ENCODE peak calls at places on chromosomes 12 and 14, in ten cellular contexts. D, K, B, O, V, E, I, X, Y and J are unnamed samples.

GRCh38 chr12:116537149-116537904 is 21.9 kb upstream of the MAP1LC3B2 start:
- DNase-seq in D (no peak), K (no peak), B (no peak), O (no peak), V (no peak), E (no peak), I (no peak), X (peak), Y (no peak), J (no peak)

GRCh38 chr14:53999061-53999488 is 42.5 kb upstream of the BMP4 start:
- DNase-seq in D (peak), K (no peak), B (no peak), O (peak), V (peak), E (peak), I (peak), X (no peak), Y (peak), J (no peak)

GRCh38 chr14:74275265-74275841 is 27.4 kb downstream of the ABCD4 start:
- DNase-seq in D (peak), K (no peak), B (no peak), O (peak), V (peak), E (no peak), I (peak), X (no peak), Y (peak), J (no peak)

GRCh38 chr14:93136009-93136408 is 20.3 kb upstream of the ITPK1 start:
- DNase-seq in D (no peak), K (no peak), B (peak), O (no peak), V (no peak), E (no peak), I (no peak), X (no peak), Y (no peak), J (no peak)

GRCh38 chr12:116161588-116161987 is 115.9 kb downstream of the MED13L start:
- DNase-seq in D (no peak), K (no peak), B (no peak), O (no peak), V (no peak), E (no peak), I (peak), X (no peak), Y (no peak), J (no peak)

GRCh38 chr14:50964683-50965390 is 20.6 kb upstream of the PYGL start:
- DNase-seq in D (peak), K (peak), B (no peak), O (no peak), V (peak), E (no peak), I (peak), X (no peak), Y (peak), J (peak)

GRCh38 chr14:87522575-87522974 is 470.4 kb downstream of the GALC start:
- DNase-seq in D (no peak), K (no peak), B (no peak), O (no peak), V (no peak), E (no peak), I (no peak), X (no peak), Y (peak), J (no peak)

GRCh38 chr14:57960946-57961792 is 95.3 kb upstream of the SLC35F4 start:
- DNase-seq in D (no peak), K (peak), B (no peak), O (no peak), V (no peak), E (no peak), I (no peak), X (no peak), Y (peak), J (no peak)

GRCh38 chr12:53060721-53061276 is 10.9 kb downstream of the TNS2 start:
- DNase-seq in D (no peak), K (peak), B (peak), O (no peak), V (no peak), E (peak), I (no peak), X (no peak), Y (peak), J (no peak)

GRCh38 chr12:52080403-52081201 is 1.1 kb downstream of the SMIM41 start:
- DNase-seq in D (no peak), K (no peak), B (no peak), O (no peak), V (no peak), E (no peak), I (no peak), X (no peak), Y (no peak), J (no peak)

GRCh38 chr12:29957835-29958234 is 174.1 kb upstream of the TMTC1 start:
- DNase-seq in D (no peak), K (no peak), B (no peak), O (no peak), V (no peak), E (no peak), I (no peak), X (no peak), Y (no peak), J (no peak)

GRCh38 chr12:58893421-58893986 is 26.8 kb downstream of the LRIG3 start:
- DNase-seq in D (peak), K (no peak), B (no peak), O (peak), V (no peak), E (no peak), I (peak), X (no peak), Y (no peak), J (no peak)

GRCh38 chr14:33432407-33433023 is 493.8 kb downstream of the NPAS3 start:
- DNase-seq in D (peak), K (peak), B (no peak), O (no peak), V (peak), E (peak), I (peak), X (no peak), Y (peak), J (no peak)

GRCh38 chr14:53670701-53671100 is 285.9 kb downstream of the BMP4 start:
- DNase-seq in D (peak), K (no peak), B (no peak), O (no peak), V (peak), E (no peak), I (peak), X (no peak), Y (peak), J (no peak)

GRCh38 chr12:32841061-32841460 is 55.5 kb downstream of the PKP2 start:
- DNase-seq in D (no peak), K (no peak), B (no peak), O (no peak), V (no peak), E (no peak), I (no peak), X (no peak), Y (no peak), J (no peak)

GRCh38 chr14:96501383-96501745 is 818 bp upstream of the PAPOLA start:
- DNase-seq in D (no peak), K (peak), B (no peak), O (no peak), V (no peak), E (no peak), I (no peak), X (no peak), Y (peak), J (no peak)

GRCh38 chr14:56131865-56132830 is 13.9 kb downstream of the PELI2 start:
- DNase-seq in D (no peak), K (no peak), B (no peak), O (no peak), V (no peak), E (no peak), I (no peak), X (no peak), Y (no peak), J (no peak)

GRCh38 chr14:100278702-100279101 is 27.5 kb downstream of the SLC25A29 start:
- DNase-seq in D (peak), K (no peak), B (no peak), O (peak), V (peak), E (peak), I (peak), X (no peak), Y (no peak), J (no peak)

GRCh38 chr12:75528272-75528671 is 16.9 kb upstream of the KRR1 start:
- DNase-seq in D (no peak), K (no peak), B (no peak), O (no peak), V (no peak), E (no peak), I (no peak), X (no peak), Y (no peak), J (no peak)

GRCh38 chr12:15732341-15733061 is 56.7 kb downstream of the EPS8 start:
- DNase-seq in D (peak), K (no peak), B (no peak), O (no peak), V (peak), E (no peak), I (peak), X (no peak), Y (peak), J (no peak)
- H3K4me3 ChIP-seq in D (no peak), K (no peak), B (no peak), O (no peak), V (no peak), E (no peak), I (no peak), X (no peak), Y (no peak), J (no peak)

DNA sequence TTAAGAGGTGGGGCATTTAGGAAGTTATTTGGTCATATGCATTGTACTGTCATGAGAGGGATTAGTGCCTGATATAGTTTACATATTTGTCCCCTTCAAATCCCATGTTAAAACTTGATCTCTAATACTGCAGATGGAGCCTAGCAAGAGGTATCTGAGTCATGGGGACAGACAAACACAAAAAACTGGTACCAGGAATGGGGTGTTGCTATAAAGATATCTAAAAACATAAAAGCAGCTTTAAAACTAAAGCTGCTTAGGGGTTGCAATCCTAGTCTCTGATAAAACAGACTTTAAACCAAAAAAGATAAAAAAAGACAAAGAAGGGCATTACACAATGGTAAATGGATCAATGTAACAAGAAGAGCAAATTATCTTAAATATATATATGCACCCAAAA is 11.6 kb downstream of the CRY1 start:
- DNase-seq in D (no peak), K (no peak), B (no peak), O (no peak), V (no peak), E (no peak), I (no peak), X (no peak), Y (no peak), J (no peak)
- H3K4me3 ChIP-seq in D (no peak), K (no peak), B (no peak), O (no peak), V (no peak), E (no peak), I (no peak), X (no peak), Y (no peak), J (no peak)

DNA sequence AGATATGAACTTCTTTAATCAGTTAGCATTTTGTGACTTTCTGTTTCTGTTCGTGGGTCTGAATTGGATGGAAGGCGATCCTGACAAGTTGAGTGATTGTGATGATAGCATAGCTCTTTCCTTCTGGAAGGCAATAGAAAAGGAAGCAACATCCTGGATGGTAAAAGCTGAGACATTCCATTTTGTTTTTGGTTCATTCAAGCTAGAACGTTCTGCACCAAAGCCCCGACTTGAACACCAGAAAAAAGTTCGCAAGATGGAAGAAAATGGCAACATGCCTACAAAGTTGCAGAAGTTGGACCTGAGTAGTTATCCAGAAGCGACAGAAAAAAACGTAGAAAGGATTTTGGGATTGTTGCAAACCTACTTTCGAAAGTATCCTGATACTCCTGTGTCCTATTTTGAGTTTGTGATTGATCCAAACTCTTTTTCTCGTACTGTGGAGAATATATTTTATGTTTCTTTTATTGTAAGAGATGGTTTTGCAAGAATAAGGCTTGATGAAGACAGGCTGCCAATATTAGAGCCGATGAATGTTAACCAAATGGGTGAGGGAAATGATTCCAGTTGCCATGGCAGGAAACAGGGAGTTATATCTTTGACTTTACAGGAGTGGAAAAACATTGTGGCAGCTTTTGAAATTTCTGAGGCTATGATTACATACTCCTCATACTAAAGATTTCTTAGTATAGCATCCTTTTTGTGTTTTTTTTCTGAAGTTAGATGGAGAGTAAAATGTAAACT is 894 bp downstream of the EID3 start:
- DNase-seq in D (no peak), K (no peak), B (no peak), O (no peak), V (peak), E (no peak), I (peak), X (no peak), Y (no peak), J (no peak)
- H3K4me3 ChIP-seq in D (peak), K (peak), B (no peak), O (peak), V (peak), E (peak), I (peak), X (no peak), Y (peak), J (peak)

GRCh38 chr12:50110762-50111416 is 1.1 kb upstream of the COX14 start:
- DNase-seq in D (no peak), K (peak), B (peak), O (no peak), V (peak), E (peak), I (peak), X (peak), Y (peak), J (peak)
- H3K4me3 ChIP-seq in D (no peak), K (peak), B (no peak), O (peak), V (peak), E (no peak), I (peak), X (peak), Y (no peak), J (peak)

DNA sequence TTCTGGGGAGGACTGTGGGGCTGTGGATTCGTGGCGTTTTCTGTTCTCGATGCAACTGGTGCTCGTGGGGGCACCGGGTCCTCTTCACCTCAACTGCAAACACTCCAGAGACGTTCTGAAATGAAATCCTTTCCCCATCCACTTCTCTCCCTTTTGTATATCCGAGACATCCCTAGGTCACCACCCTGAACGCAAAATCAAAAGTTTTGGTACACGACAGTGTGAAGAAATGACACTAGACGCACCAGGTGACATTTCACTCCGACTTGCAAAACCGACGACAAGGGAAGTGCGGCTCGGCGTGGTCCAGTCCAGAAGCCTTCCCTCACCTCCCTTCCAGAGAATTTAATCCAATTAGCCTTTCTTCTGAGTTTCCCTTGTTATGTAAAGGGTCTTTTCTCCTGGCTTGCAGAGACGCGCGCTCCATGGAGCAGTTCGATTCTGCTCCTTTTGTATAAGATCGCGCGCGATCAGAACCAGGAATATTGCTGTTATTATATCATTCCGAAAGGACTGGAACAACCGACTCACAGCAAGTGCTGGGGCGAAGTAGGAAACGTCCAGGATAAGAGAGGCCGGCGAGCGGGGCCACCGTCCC is 2.5 kb downstream of the RFX4 start:
- DNase-seq in D (no peak), K (no peak), B (no peak), O (no peak), V (no peak), E (no peak), I (peak), X (no peak), Y (no peak), J (no peak)
- H3K4me3 ChIP-seq in D (no peak), K (no peak), B (no peak), O (no peak), V (no peak), E (no peak), I (no peak), X (no peak), Y (no peak), J (no peak)

DNA sequence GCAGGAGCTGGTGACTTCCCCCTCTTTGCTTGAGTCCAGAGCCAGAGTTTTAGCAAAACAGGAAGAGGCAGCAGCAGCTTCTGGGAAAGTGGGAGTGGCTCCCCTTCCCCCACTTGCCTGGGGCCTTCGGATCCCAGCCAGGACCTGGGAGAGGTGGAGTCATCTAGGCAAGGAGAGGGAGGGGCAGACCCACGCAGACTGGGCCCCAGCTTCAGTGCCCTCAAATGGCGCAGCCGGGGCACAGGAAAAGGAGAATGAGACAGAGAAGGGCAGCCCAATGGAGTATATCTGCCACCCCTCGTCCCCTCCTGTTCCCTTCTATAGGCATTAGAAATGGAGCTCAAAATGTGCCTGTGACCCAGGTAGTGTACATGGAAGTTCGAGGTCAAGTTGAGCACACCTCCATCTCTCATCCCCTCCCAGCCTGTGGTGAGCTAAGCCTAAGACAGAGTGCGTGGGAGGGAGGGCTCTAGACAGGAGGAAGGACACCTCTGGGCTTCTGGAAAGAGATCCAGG is 9.3 kb upstream of the HDAC7 start:
- DNase-seq in D (no peak), K (peak), B (peak), O (no peak), V (peak), E (peak), I (peak), X (no peak), Y (peak), J (peak)
- H3K4me3 ChIP-seq in D (no peak), K (no peak), B (no peak), O (peak), V (peak), E (no peak), I (no peak), X (no peak), Y (no peak), J (no peak)

GRCh38 chr14:37595809-37596595 is 573 bp downstream of the TTC6 start:
- DNase-seq in D (no peak), K (no peak), B (peak), O (no peak), V (no peak), E (peak), I (no peak), X (no peak), Y (peak), J (no peak)
- H3K4me3 ChIP-seq in D (no peak), K (peak), B (peak), O (peak), V (peak), E (no peak), I (peak), X (no peak), Y (peak), J (peak)

DNA sequence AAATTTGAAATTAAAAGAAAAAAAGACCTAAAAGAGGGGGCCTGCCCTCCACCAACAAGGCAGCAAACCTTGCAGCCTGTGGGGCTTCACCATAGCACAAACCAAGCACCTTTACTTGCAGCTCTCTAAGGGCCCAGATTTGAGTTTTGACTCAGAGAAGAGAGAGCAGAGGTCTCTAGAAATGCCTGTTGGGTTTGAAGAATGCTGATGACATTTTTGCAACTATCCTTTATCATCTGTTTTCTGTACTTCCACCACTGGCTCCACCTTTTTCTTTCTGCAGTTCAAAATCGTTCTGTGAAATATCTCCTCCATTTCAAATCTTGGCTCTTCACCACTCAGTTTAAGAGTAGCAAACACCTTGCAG is 83.8 kb upstream of the HMGA2 start:
- DNase-seq in D (peak), K (no peak), B (no peak), O (no peak), V (peak), E (no peak), I (no peak), X (no peak), Y (no peak), J (no peak)
- H3K4me3 ChIP-seq in D (peak), K (peak), B (no peak), O (no peak), V (peak), E (no peak), I (peak), X (no peak), Y (no peak), J (peak)

DNA sequence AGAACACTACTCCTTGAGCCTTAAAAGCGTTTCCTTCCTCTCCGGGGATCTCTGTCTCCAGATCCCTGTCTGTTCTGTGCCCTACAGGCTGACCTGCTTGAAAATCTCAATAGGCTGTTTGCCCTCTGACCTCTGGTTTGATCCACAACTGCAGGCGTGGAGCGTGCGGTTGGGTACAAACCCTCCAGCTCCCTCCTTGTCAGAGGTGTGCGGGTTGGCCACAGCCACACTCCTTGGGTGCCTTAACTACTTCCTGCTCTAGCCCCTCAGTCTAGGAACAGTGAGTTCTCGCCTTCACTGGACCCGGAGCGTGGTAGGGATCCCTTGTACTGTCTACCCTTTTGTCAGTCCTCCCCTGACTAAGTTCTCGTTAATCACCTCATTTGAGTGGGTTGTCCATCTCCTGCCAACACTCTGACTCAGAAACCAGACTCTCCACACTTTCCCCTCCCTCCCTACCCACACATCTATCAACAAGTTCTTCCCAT is 33.1 kb downstream of the CMKLR1 start:
- DNase-seq in D (peak), K (no peak), B (no peak), O (peak), V (peak), E (no peak), I (peak), X (no peak), Y (peak), J (no peak)
- H3K4me3 ChIP-seq in D (peak), K (no peak), B (no peak), O (peak), V (peak), E (no peak), I (no peak), X (no peak), Y (no peak), J (peak)